ENCODE peak calls at places on chromosome 20, in eight cellular contexts. P is CD8-positive, alpha-beta T cell; O is hepatocyte; B is mammary epithelial cell; S is tibial artery; U is CD8-positive, alpha-beta memory T cell; G is sigmoid colon; A is ovary. F is an unnamed sample.

GRCh38 chr20:641516-641913 is 11.5 kb downstream of the SRXN1 start:
- DNase-seq in P (no peak), O (no peak), B (no peak), S (no peak), U (no peak), G (no peak), A (no peak), F (no peak)

GRCh38 chr20:13984211-13984610 is 6.2 kb downstream of the SEL1L2 start:
- DNase-seq in P (no peak), O (no peak), B (peak), S (no peak), U (no peak), G (no peak), A (no peak), F (no peak)

GRCh38 chr20:61510778-61511330 is 258.8 kb downstream of the CDH4 start:
- DNase-seq in P (no peak), O (no peak), B (no peak), S (no peak), U (no peak), G (no peak), A (no peak), F (no peak)

GRCh38 chr20:22584630-22584921 is 204 bp upstream of the FOXA2 start:
- DNase-seq in P (no peak), O (peak), B (no peak), S (no peak), U (no peak), G (no peak), A (no peak), F (no peak)

GRCh38 chr20:44576297-44576696 is 6.1 kb upstream of the PKIG start:
- DNase-seq in P (no peak), O (no peak), B (no peak), S (no peak), U (no peak), G (no peak), A (no peak), F (no peak)

GRCh38 chr20:46939031-46939430 is 44.4 kb downstream of the EYA2 start:
- DNase-seq in P (no peak), O (no peak), B (no peak), S (no peak), U (no peak), G (no peak), A (no peak), F (no peak)

GRCh38 chr20:36808317-36809257 is 35.0 kb upstream of the DSN1 start:
- DNase-seq in P (peak), O (peak), B (peak), S (peak), U (peak), G (peak), A (no peak), F (no peak)

GRCh38 chr20:13990465-13990864 is at the start of gene SEL1L2:
- DNase-seq in P (no peak), O (peak), B (no peak), S (no peak), U (no peak), G (no peak), A (no peak), F (no peak)

GRCh38 chr20:35270021-35270902 is 7.7 kb downstream of the MMP24OS start:
- DNase-seq in P (no peak), O (no peak), B (no peak), S (no peak), U (no peak), G (no peak), A (no peak), F (no peak)

GRCh38 chr20:3238616-3239025 is 369 bp downstream of the SLC4A11 start:
- DNase-seq in P (peak), O (peak), B (peak), S (no peak), U (peak), G (no peak), A (no peak), F (no peak)

GRCh38 chr20:48624315-48625020 is 203.3 kb downstream of the PREX1 start:
- DNase-seq in P (no peak), O (no peak), B (no peak), S (no peak), U (peak), G (no peak), A (no peak), F (no peak)

GRCh38 chr20:22532598-22532997 is 51.8 kb downstream of the FOXA2 start:
- DNase-seq in P (no peak), O (no peak), B (no peak), S (no peak), U (no peak), G (no peak), A (no peak), F (no peak)

GRCh38 chr20:44728835-44729342 is 13.7 kb downstream of the CCN5 start:
- DNase-seq in P (no peak), O (peak), B (peak), S (peak), U (no peak), G (peak), A (peak), F (peak)

GRCh38 chr20:54377992-54378773 is 97.2 kb upstream of the DOK5 start:
- DNase-seq in P (no peak), O (no peak), B (no peak), S (no peak), U (no peak), G (no peak), A (no peak), F (no peak)

GRCh38 chr20:47988601-47989116 is 203.4 kb upstream of the SULF2 start:
- DNase-seq in P (no peak), O (no peak), B (no peak), S (no peak), U (no peak), G (no peak), A (no peak), F (no peak)

GRCh38 chr20:48538058-48538825 is 289.6 kb downstream of the PREX1 start:
- DNase-seq in P (no peak), O (peak), B (peak), S (no peak), U (no peak), G (no peak), A (no peak), F (no peak)

GRCh38 chr20:45456632-45457031 is 12.9 kb upstream of the WFDC2 start:
- DNase-seq in P (no peak), O (peak), B (peak), S (no peak), U (no peak), G (no peak), A (no peak), F (no peak)

GRCh38 chr20:58447733-58448391 is 58.8 kb downstream of the VAPB start:
- DNase-seq in P (peak), O (peak), B (peak), S (no peak), U (peak), G (no peak), A (no peak), F (no peak)

GRCh38 chr20:21395666-21396044 is 1.7 kb downstream of the NKX2-4 start:
- DNase-seq in P (peak), O (peak), B (no peak), S (no peak), U (peak), G (no peak), A (no peak), F (no peak)

GRCh38 chr20:48463916-48464315 is 363.9 kb downstream of the PREX1 start:
- DNase-seq in P (no peak), O (peak), B (peak), S (peak), U (no peak), G (peak), A (no peak), F (no peak)

GRCh38 chr20:51321343-51322163 is 221.0 kb downstream of the NFATC2 start:
- DNase-seq in P (no peak), O (no peak), B (no peak), S (no peak), U (no peak), G (no peak), A (no peak), F (no peak)
- H3K27ac ChIP-seq in P (no peak), O (no peak), B (no peak), S (no peak), U (no peak), G (no peak), A (no peak), F (no peak)

DNA sequence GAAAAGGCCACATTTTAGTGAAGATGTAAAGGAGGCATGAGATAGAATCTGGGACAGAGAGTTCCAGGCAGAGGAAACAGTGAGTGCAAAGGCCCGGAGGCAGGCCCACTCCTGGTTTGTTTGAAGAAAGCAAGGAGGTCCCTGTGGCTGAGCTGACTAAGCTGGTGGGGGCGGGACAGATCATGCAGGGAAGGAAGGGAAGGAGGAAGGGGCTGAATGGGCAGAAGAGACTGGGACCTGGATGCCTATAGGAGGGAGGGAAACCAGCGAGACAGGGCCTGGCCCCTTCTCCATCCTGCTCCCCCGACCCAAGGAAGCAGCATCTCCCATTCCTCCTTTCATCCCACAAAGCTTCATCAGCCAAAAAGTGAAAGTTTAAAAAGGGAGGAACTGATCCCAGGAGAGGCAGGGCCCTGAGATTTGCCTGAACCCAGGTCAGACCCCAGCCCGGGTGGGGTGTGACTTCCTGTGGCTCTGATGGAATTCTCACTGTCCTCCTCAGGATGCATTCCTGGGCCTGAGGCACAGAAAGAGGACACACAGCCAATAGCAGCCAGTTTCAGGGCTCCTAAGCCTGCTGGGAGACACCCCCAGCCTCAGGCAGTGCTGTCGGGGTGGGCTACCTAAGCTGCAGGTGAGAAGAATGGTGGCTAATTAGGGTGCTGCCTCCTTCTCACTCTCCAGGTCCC is 54.2 kb upstream of the SIRPA start:
- DNase-seq in P (no peak), O (no peak), B (no peak), S (no peak), U (no peak), G (no peak), A (no peak), F (no peak)
- H3K27ac ChIP-seq in P (no peak), O (peak), B (peak), S (no peak), U (no peak), G (peak), A (no peak), F (no peak)

DNA sequence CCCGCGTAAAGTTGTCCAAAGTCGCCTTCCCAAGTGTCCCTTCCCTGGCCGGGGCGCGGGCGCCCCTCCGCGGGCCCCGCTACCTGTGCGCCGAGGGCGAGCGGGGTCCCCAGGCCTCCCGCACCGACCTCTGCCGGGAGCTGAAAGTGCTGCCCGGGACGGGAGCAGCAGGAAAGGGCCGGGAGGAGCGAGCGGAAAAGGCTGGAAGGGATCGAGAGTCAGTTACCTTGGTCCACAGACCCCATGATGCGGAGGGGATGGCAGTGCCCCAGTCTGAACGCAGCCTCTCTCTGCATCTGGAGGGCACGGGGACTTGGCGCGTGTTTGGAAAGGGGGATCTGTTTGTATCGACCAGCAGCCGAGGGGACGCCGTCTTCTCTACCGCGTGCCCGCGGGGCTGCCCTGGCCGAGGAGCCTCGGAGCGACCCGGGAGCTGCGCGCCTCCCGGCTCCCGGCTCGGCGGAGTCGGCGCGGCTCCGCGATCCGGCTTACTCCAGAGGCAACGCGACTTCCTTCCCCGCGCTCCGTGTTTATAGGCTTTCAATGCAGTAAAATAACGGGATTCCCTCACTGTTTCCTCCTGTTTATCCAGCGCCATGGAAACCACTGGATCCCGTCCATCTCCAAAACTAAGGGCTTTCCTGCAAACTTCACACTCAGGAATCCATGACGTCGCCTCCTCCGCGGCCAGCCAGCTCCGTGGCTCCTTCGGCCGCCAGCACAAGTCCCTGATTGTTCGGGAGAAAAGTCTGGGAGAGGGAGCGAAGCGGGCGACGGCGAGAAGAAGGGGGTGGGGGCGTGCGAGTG is 20.0 kb upstream of the NFATC2 start:
- DNase-seq in P (no peak), O (peak), B (peak), S (peak), U (peak), G (peak), A (peak), F (peak)
- H3K27ac ChIP-seq in P (no peak), O (peak), B (no peak), S (peak), U (no peak), G (peak), A (peak), F (peak)

DNA sequence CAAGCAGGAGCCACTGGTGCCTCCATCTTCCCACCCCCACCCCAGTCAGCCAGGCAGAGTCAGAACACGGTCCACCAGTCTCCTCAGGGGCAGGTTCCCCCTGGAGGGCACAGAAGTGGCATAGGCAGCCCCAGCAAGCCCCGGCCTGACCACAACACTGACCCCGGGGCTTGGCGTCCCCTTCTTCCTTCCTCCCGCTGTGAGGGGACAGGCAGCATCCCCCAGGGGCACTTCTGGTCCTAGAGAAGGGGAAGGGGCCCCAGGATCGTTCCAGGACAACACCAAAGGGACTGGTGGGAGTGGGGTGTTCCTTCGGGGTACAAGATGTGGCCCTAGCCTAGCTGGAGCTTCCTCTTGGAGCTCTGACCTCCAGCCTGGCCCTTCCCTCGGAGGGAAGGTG is 36.1 kb downstream of the YTHDF1 start:
- DNase-seq in P (no peak), O (no peak), B (no peak), S (no peak), U (no peak), G (no peak), A (no peak), F (no peak)
- H3K27ac ChIP-seq in P (no peak), O (no peak), B (no peak), S (no peak), U (no peak), G (no peak), A (no peak), F (no peak)

DNA sequence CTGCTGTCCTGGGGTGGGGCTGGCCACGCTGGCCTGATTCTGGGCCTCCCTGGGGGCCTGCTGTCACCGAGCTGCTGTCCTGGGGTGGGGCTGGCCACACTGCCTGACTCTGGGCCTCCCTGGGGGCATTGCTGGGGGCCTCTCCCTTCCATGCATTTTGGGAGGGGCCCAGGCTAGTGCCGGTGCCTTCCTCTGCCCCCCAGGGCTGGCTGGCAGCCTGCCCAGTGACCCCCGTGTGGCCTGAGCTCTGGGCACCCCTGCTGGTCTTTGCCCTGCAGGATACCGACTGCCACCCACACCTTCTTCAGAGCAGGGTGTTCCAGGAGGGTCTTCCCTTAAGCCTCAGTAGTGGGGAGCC is 2.0 kb upstream of the NPBWR2 start:
- DNase-seq in P (no peak), O (no peak), B (no peak), S (no peak), U (no peak), G (peak), A (peak), F (peak)
- H3K27ac ChIP-seq in P (no peak), O (no peak), B (no peak), S (no peak), U (no peak), G (no peak), A (no peak), F (no peak)